ENCODE peak calls at places on chromosome 4, in six cellular contexts. R is epithelial cell of esophagus; I is fibroblast of mammary gland; E is adrenal gland; C is uterus; J is CD4-positive, alpha-beta memory T cell. U is an unnamed sample.

GRCh38 chr4:13980317-13980716 is 352.8 kb upstream of the BOD1L1 start:
- DNase-seq in C (no peak), E (no peak), I (peak; percentile 99), J (no peak), R (peak; percentile 41), U (peak; percentile 76)

GRCh38 chr4:75432683-75433082 is 81.5 kb downstream of the RCHY1 start:
- DNase-seq in E (no peak), J (no peak), I (peak; percentile 28), R (peak; percentile 25), C (no peak), U (no peak)

GRCh38 chr4:145541266-145541770 is 59.7 kb downstream of the SMAD1 start:
- DNase-seq in I (peak; percentile 41), J (no peak), E (no peak), C (no peak), R (peak; percentile 41), U (no peak)

GRCh38 chr4:71553605-71554004 is 214.8 kb downstream of the SLC4A4 start:
- DNase-seq in C (no peak), I (peak; percentile 45), J (no peak), R (peak; percentile 59), E (no peak), U (no peak)

GRCh38 chr4:111282035-111282434 is 659.2 kb upstream of the PITX2 start:
- DNase-seq in E (no peak), C (no peak), R (no peak), I (no peak), J (no peak), U (no peak)

GRCh38 chr4:76718021-76718420 is 179.9 kb downstream of the SOWAHB start:
- DNase-seq in R (no peak), J (no peak), I (no peak), C (no peak), E (no peak), U (no peak)

GRCh38 chr4:53476232-53477037 is 99.0 kb downstream of the FIP1L1 start:
- DNase-seq in R (peak; percentile 94), E (no peak), C (no peak), I (peak; percentile 100), J (no peak), U (peak; percentile 95)

GRCh38 chr4:137124278-137124932 is 407.9 kb downstream of the PCDH18 start:
- DNase-seq in I (peak; percentile 85), R (peak; percentile 58), J (no peak), E (no peak), C (peak; percentile 16), U (peak; percentile 44)

GRCh38 chr4:1872918-1873269 is 1.7 kb downstream of the NSD2 start:
- DNase-seq in R (peak; percentile 63), E (no peak), C (no peak), I (peak; percentile 81), J (no peak), U (peak; percentile 43)

DNA sequence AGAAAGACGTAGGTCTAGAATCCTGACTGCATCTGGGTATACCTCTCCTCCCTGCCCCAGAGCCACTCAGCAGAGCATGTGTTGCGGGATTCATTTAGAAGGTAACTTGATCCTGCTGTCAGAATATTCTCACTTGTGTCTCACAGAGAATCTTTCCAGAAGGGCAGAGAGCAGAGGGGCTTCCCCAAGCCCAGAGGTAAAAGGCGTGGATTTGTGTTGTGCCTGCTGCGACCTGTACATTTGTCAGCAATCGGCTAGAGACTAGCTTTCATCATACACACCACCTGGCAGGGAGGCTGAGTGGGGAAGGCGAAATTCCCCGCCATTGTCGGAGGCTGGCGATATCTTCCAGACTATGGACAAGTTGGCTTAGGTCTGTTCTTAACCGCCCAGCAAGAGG is 69.6 kb downstream of the DCTD start:
- DNase-seq in C (no peak), R (peak; percentile 81), J (no peak), I (no peak), E (no peak), U (no peak)
- H3K4me3 ChIP-seq in C (no peak overlapping the region), R (no peak overlapping the region), J (no peak overlapping the region), I (no peak overlapping the region), E (no peak overlapping the region), U (no peak overlapping the region)

DNA sequence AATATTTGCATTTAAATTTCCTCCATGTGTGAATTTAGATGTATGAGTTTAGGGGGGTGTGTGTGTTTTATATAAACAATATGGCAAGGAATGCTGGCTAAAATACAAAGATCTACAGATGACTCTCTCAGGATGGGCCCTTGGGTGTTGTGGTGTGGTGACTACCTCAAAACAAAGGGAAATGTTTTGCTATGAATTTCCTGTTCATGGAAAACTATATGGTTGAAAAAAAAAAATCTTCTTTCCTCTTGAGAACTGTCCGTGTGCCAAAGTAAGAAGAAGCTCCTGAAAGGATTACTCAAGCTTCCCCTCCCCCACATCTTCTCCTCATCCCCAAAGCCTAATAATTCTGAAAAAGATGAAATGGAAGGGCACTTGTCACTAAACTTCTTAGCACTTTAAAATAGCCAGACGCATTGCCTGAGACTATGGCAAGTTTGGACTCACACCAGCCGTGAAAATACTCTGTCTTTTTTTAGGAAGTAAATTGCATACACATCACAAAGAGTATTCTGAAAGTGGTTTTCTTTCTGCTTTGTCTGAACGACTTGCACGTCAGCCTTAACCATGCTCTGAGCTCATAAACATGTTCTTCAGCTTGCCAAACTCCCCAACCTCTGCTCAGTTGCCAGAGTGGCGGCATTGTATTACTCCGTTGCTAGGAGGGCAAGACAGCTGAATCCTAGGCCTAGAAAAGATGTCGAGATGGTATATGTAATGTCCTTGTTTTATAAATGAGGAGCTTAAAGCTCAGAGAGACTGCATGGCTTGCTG is 250.4 kb upstream of the JADE1 start:
- DNase-seq in C (peak; percentile 53), R (peak; percentile 19), J (no peak), E (no peak), I (peak; percentile 88), U (no peak)
- H3K4me3 ChIP-seq in C (no peak overlapping the region), R (no peak overlapping the region), J (no peak overlapping the region), E (no peak overlapping the region), I (no peak overlapping the region), U (no peak overlapping the region)

DNA sequence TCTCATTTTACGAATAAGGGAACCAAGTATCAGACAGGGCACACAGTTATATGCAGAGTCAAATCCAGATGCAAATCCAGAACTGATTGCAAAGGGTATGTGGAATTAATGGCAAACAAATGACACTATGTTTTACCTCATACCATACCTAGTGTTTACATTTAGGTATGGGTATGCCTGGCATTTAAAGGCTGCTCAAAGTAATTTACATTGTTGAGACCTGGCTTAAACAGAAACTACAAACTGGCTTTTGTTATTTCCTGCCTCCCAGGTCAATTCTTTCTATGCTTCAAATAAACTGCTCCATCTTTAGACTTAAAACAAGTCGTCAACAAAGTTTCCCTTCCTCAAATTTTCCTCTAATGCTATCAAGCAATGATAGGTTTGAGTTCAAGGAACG is 33.7 kb downstream of the ANKRD17 start:
- DNase-seq in J (no peak), R (no peak), C (no peak), E (no peak), I (no peak), U (no peak)
- H3K4me3 ChIP-seq in J (no peak overlapping the region), R (no peak overlapping the region), C (no peak overlapping the region), E (no peak overlapping the region), I (no peak overlapping the region), U (no peak overlapping the region)

DNA sequence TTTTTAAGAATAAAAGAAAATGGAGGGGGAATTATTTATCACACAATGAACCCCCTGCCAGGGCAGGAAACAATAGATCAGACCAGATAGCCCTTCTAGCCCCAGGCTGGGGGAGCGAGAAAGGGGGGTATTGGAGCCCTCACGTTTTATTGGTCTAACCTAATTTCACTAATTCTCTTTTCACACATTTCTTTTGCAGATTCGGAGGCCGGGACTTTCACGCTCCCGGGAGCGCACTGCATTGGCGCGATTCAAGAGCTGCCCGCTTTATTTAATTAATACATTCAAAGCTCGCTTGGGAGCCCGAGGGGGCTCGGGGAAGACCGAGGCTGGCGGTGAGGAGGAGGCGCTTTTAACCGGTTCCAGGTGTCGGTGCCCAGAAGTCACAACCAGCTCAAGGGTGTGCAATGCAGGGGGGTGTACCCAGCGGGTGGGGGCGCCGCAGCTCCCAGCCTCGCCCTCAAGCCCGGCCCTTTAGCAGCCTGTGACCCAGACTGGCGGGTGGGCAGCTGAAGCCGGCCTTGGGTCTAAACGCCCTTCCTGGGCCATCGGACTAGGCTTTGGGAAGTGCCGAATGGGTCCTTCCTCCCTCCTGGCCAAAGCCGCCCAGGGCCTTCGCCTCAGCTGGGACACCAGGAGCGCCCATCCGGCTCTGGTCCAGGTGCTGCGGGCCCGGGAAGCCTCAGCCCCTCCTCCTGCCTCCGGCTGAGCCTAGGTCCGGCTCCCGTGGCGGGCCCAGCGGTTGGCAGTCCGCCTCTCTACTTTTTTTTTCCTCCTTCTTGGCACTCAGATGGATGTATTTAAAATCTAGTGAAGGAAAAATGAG is 5.3 kb downstream of the NEUROG2 start:
- DNase-seq in J (no peak), R (no peak), I (no peak), E (no peak), C (no peak), U (no peak)
- H3K4me3 ChIP-seq in J (no peak overlapping the region), R (no peak overlapping the region), I (no peak overlapping the region), E (no peak overlapping the region), C (no peak overlapping the region), U (no peak overlapping the region)

DNA sequence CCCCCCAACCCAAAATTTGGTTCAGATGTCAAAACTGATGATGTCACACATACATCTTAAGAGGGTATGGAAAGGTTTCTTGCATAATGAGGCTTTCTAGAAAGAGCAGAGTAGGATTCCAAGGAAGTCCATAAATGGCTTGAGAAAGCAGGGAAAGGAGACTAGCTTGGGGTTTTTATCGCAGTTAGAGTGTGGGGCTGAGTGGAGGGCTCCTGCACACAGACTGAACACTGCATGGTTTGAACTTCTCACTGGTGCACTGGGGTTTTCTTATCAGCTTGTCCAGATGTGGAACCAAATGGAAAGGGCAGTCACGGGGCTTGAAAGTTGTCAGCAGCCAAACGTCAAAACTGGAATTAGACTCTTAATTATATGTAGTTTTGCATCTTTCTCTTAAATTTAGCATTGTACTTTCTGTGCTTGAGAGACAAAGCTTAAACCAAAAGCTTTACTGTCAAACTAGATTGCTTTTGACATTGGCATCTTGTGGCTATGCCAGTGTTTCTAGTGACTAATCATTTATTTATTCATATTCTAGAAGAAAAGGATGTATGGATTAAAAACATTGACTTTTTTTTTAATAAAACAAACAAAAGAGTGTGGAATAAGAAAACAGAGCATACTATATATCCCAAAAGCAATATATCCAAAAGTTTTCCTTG is 78.3 kb upstream of the STIM2 start:
- DNase-seq in E (no peak), C (no peak), J (no peak), I (peak; percentile 18), R (no peak), U (no peak)
- H3K4me3 ChIP-seq in E (no peak overlapping the region), C (no peak overlapping the region), J (no peak overlapping the region), I (no peak overlapping the region), R (no peak overlapping the region), U (no peak overlapping the region)